ENCODE peak calls at places on chromosome 9, in five cellular contexts. B is PC-9, X is neuronal stem cell, J is H9, P is mesenchymal stem cell. H is an unnamed sample. For H3K9me3, the result is how much of the 10 kb centered on the place peaks cover.

GRCh38 chr9:72476100-72476499 is 45.3 kb upstream of the TMC1 start:
- DNase-seq in P (no peak), J (no peak), X (no peak), B (no peak), H (no peak)

GRCh38 chr9:61667559-61668121 is 477.8 kb downstream of the SPATA31A7 start:
- DNase-seq in X (no peak), P (no peak), B (no peak), J (peak), H (no peak)

GRCh38 chr9:101366038-101366756 is 18.6 kb downstream of the BAAT start:
- DNase-seq in X (no peak), J (no peak), P (no peak), B (no peak), H (peak)

GRCh38 chr9:114131808-114132549 is 23.4 kb upstream of the COL27A1 start:
- DNase-seq in J (no peak), P (no peak), X (no peak), B (no peak), H (no peak)

GRCh38 chr9:89753472-89754055 is 148.8 kb downstream of the GADD45G start:
- DNase-seq in J (no peak), B (no peak), X (no peak), P (no peak), H (no peak)

GRCh38 chr9:6243746-6244145 is 28.1 kb downstream of the IL33 start:
- DNase-seq in J (no peak), P (no peak), B (no peak), X (no peak), H (peak)

GRCh38 chr9:2127486-2127885 is 112.3 kb downstream of the SMARCA2 start:
- DNase-seq in P (no peak), B (no peak), X (no peak), J (no peak), H (no peak)

GRCh38 chr9:134959971-134960310 is 42.2 kb upstream of the FCN1 start:
- DNase-seq in P (no peak), X (no peak), B (no peak), J (no peak), H (peak)

GRCh38 chr9:111992523-111992922 is 95.9 kb downstream of the UGCG start:
- DNase-seq in J (no peak), X (no peak), P (peak), B (peak), H (peak)

GRCh38 chr9:1208185-1208584 is 158.0 kb downstream of the DMRT2 start:
- DNase-seq in J (no peak), P (no peak), X (no peak), B (no peak), H (no peak)

GRCh38 chr9:134325096-134325812 is 1.0 kb upstream of the RXRA start:
- DNase-seq in B (peak), J (no peak), X (no peak), P (peak), H (peak)

GRCh38 chr9:34452568-34452967 is 5.8 kb downstream of the FAM219A start:
- DNase-seq in P (no peak), J (no peak), X (no peak), B (no peak), H (no peak)

GRCh38 chr9:20997503-20998076 is 33.9 kb downstream of the HACD4 start:
- DNase-seq in P (no peak), B (no peak), J (no peak), X (no peak), H (no peak)

GRCh38 chr9:91433180-91433579 is 9.5 kb upstream of the NFIL3 start:
- DNase-seq in J (no peak), B (peak), P (peak), X (no peak), H (peak)

GRCh38 chr9:114805670-114806551 is at the start of gene TNFSF15:
- DNase-seq in B (peak), P (peak), X (no peak), J (peak), H (peak)

GRCh38 chr9:120214331-120214730 is 365.6 kb downstream of the CDK5RAP2 start:
- DNase-seq in X (no peak), B (no peak), J (no peak), P (no peak), H (no peak)

GRCh38 chr9:72972636-72973035 is 19.8 kb upstream of the ALDH1A1 start:
- DNase-seq in B (no peak), P (no peak), J (no peak), X (no peak), H (no peak)

GRCh38 chr9:28086881-28087280 is 513.6 kb upstream of the C9orf72 start:
- DNase-seq in B (no peak), X (no peak), P (no peak), J (no peak), H (no peak)

GRCh38 chr9:29289365-29289764 is 1716.1 kb upstream of the C9orf72 start:
- DNase-seq in X (no peak), J (no peak), P (no peak), B (no peak), H (no peak)

GRCh38 chr9:77710276-77710675 is 62.2 kb upstream of the GNA14 start:
- DNase-seq in P (peak), X (no peak), J (no peak), B (no peak), H (no peak)

GRCh38 chr9:71286146-71286545 is 164.7 kb upstream of the TRPM3 start:
- DNase-seq in B (no peak), X (no peak), P (no peak), J (no peak), H (no peak)

GRCh38 chr9:134442486-134443168 is 116.4 kb downstream of the RXRA start:
- DNase-seq in P (no peak), J (no peak), X (no peak), B (peak), H (peak)

GRCh38 chr9:32525506-32525905 is 490 bp downstream of the RIGI start:
- DNase-seq in X (no peak), P (peak), B (no peak), J (no peak), H (no peak)

GRCh38 chr9:133740891-133741290 is 2.7 kb upstream of the SARDH start:
- DNase-seq in X (no peak), P (no peak), J (no peak), B (no peak), H (peak)

GRCh38 chr9:98057095-98057799 is 715 bp downstream of the NANS start:
- DNase-seq in J (no peak), P (peak), B (no peak), X (no peak), H (no peak)

GRCh38 chr9:31588010-31588409 is 796.4 kb upstream of the ACO1 start:
- DNase-seq in J (no peak), B (no peak), P (no peak), X (no peak), H (no peak)

GRCh38 chr9:108850293-108850897 is 5.4 kb downstream of the ACTL7B start:
- DNase-seq in B (no peak), X (no peak), J (no peak), P (no peak), H (peak)

GRCh38 chr9:111474385-111474784 is 9.8 kb downstream of the ECPAS start:
- DNase-seq in J (no peak), P (no peak), X (no peak), B (no peak), H (no peak)

GRCh38 chr9:120965344-120966004 is 38.9 kb upstream of the TRAF1 start:
- DNase-seq in X (peak), B (no peak), P (no peak), J (peak), H (no peak)

GRCh38 chr9:7165350-7165937 is 407.7 kb downstream of the KDM4C start:
- DNase-seq in X (no peak), B (no peak), P (no peak), J (no peak), H (no peak)

GRCh38 chr9:38333047-38333446 is 59.5 kb upstream of the ALDH1B1 start:
- DNase-seq in X (no peak), P (no peak), B (no peak), J (no peak), H (no peak)
- H3K9me3 ChIP-seq in X (under half), P (under half), B (under half), J (under half), H (under half)

GRCh38 chr9:116391306-116391900 is 237.8 kb downstream of the PAPPA start:
- DNase-seq in B (no peak), J (no peak), P (peak), X (no peak), H (no peak)

GRCh38 chr9:116390306-116391228 is 237.0 kb downstream of the PAPPA start:
- DNase-seq in B (no peak), J (no peak), X (no peak), P (no peak), H (no peak)

GRCh38 chr9:116394753-116395408 is 241.3 kb downstream of the PAPPA start:
- DNase-seq in P (no peak), B (no peak), J (no peak), X (no peak), H (no peak)

GRCh38 chr9:116394070-116394469 is 240.5 kb downstream of the PAPPA start:
- DNase-seq in P (no peak), J (no peak), B (no peak), X (no peak), H (no peak)

GRCh38 chr9:116395409-116396037 is 241.9 kb downstream of the PAPPA start:
- DNase-seq in X (no peak), B (no peak), P (no peak), J (no peak), H (no peak)
- H2AFZ ChIP-seq in X (no peak), B (no peak), P (no peak), J (no peak), H (no peak)

GRCh38 chr9:13388157-13388556 is 108.7 kb upstream of the MPDZ start:
- DNase-seq in P (peak), B (no peak), J (no peak), X (no peak), H (peak)
- H3K9me3 ChIP-seq in P (under half), B (under half), J (under half), X (under half), H (under half)

GRCh38 chr9:87107072-87107471 is 159.8 kb upstream of the GAS1 start:
- DNase-seq in J (peak), B (no peak), X (no peak), P (no peak), H (no peak)

GRCh38 chr9:87108639-87109038 is 161.3 kb upstream of the GAS1 start:
- DNase-seq in P (no peak), B (no peak), X (no peak), J (no peak), H (no peak)

GRCh38 chr9:87111010-87111409 is 163.7 kb upstream of the GAS1 start:
- DNase-seq in X (no peak), B (no peak), J (no peak), P (no peak), H (no peak)

GRCh38 chr9:87109851-87110250 is 162.5 kb upstream of the GAS1 start:
- DNase-seq in J (no peak), P (no peak), B (no peak), X (no peak), H (no peak)

GRCh38 chr9:87109182-87109581 is 161.9 kb upstream of the GAS1 start:
- DNase-seq in X (no peak), J (no peak), P (peak), B (no peak), H (no peak)
- H2AFZ ChIP-seq in X (no peak), J (no peak), P (no peak), B (no peak), H (peak)

H was measured in osteoblast.